ENCODE peak calls at places on chromosomes 2 and 18, in four cellular contexts. T, V, R and F are unnamed samples.
A peak's percentile ranks its signal among the peaks of the same experiment; 100 is the strongest.

GRCh38 chr18:12839057-12839525 is 44.9 kb downstream of the PTPN2 start:
- DNase-seq in T (no peak), V (no peak), R (no peak), F (no peak)

GRCh38 chr2:58604096-58604495 is 363.0 kb upstream of the FANCL start:
- DNase-seq in T (no peak), V (no peak), R (no peak), F (no peak)

GRCh38 chr2:232323328-232323650 is 55.3 kb upstream of the ALPP start:
- DNase-seq in T (no peak), V (no peak), R (no peak), F (no peak)

GRCh38 chr2:178101321-178102079 is 10.7 kb upstream of the RBM45 start:
- DNase-seq in T (no peak), V (peak; percentile 1), R (no peak), F (no peak)

GRCh38 chr2:134988994-134989605 is 58.1 kb downstream of the MAP3K19 start:
- DNase-seq in T (no peak), V (peak; percentile 50), R (no peak), F (no peak)

GRCh38 chr2:215729985-215730620 is 283.2 kb downstream of the MREG start:
- DNase-seq in T (no peak), V (peak; percentile 57), R (no peak), F (no peak)

GRCh38 chr2:36906277-36906676 is 60.1 kb downstream of the STRN start:
- DNase-seq in T (no peak), V (no peak), R (no peak), F (no peak)

GRCh38 chr2:63842149-63843061 is 709 bp downstream of the UGP2 start:
- DNase-seq in T (no peak), V (peak; percentile 81), R (peak; percentile 62), F (no peak)

GRCh38 chr2:241002275-241003046 is 4.0 kb downstream of the SNED1 start:
- DNase-seq in T (no peak), V (no peak), R (peak; percentile 38), F (no peak)

GRCh38 chr2:27959496-27959895 is 69.0 kb downstream of the BABAM2 start:
- DNase-seq in T (no peak), V (peak; percentile 50), R (no peak), F (no peak)

GRCh38 chr2:102433973-102434654 is 11.2 kb downstream of the IL18RAP start:
- DNase-seq in T (no peak), V (no peak), R (no peak), F (no peak)

GRCh38 chr2:58606799-58607198 is 365.7 kb upstream of the FANCL start:
- DNase-seq in T (no peak), V (peak; percentile 23), R (no peak), F (no peak)

GRCh38 chr2:104853401-104853925 is 452 bp upstream of the POU3F3 start:
- DNase-seq in T (no peak), V (no peak), R (no peak), F (no peak)

GRCh38 chr18:3966246-3966984 is 488.7 kb downstream of the DLGAP1 start:
- DNase-seq in T (no peak), V (peak; percentile 50), R (no peak), F (no peak)

GRCh38 chr2:147524912-147525311 is 319.9 kb upstream of the ACVR2A start:
- DNase-seq in T (no peak), V (no peak), R (no peak), F (no peak)

GRCh38 chr18:40250218-40250617 is 1704.8 kb upstream of the PIK3C3 start:
- DNase-seq in T (no peak), V (no peak), R (no peak), F (no peak)

GRCh38 chr2:173962583-173963110 is 2.5 kb downstream of the SP3 start:
- DNase-seq in T (no peak), V (no peak), R (no peak), F (no peak)

GRCh38 chr2:27485496-27485895 is 4.0 kb downstream of the IFT172 start:
- DNase-seq in T (no peak), V (no peak), R (no peak), F (no peak)

GRCh38 chr2:45256867-45257641 is 247.8 kb upstream of the SIX2 start:
- DNase-seq in T (no peak), V (peak; percentile 64), R (no peak), F (no peak)

GRCh38 chr2:241770185-241770935 is 6.3 kb upstream of the GAL3ST2 start:
- DNase-seq in T (no peak), V (no peak), R (peak; percentile 53), F (no peak)

GRCh38 chr2:229927817-229928321 is 5.6 kb downstream of the FBXO36 start:
- DNase-seq in T (no peak), V (peak; percentile 71), R (no peak), F (no peak)

GRCh38 chr2:28233070-28233718 is 159.5 kb upstream of the FOSL2 start:
- DNase-seq in T (no peak), V (peak; percentile 81), R (no peak), F (no peak)

GRCh38 chr18:62505669-62506494 is 16.9 kb upstream of the ZCCHC2 start:
- DNase-seq in T (no peak), V (no peak), R (no peak), F (no peak)

GRCh38 chr18:55384551-55385275 is 203.3 kb downstream of the TCF4 start:
- DNase-seq in T (no peak), V (peak; percentile 48), R (no peak), F (no peak)

GRCh38 chr2:198499539-198499938 is 695.1 kb downstream of the PLCL1 start:
- DNase-seq in T (peak; percentile 22), V (peak; percentile 22), R (no peak), F (peak; percentile 23)

GRCh38 chr2:133433455-133434451 is 134.5 kb downstream of the NCKAP5 start:
- DNase-seq in T (no peak), V (peak; percentile 29), R (no peak), F (no peak)

GRCh38 chr18:49381267-49381865 is 79.1 kb downstream of the DYM start:
- DNase-seq in T (no peak), V (no peak), R (no peak), F (no peak)

GRCh38 chr2:160388464-160389263 is 104.9 kb downstream of the RBMS1 start:
- DNase-seq in T (no peak), V (no peak), R (no peak), F (no peak)

GRCh38 chr2:31980674-31981356 is 30.0 kb downstream of the MEMO1 start:
- DNase-seq in T (no peak), V (peak; percentile 68), R (no peak), F (no peak)

GRCh38 chr2:20146401-20146800 is 78.5 kb downstream of the SDC1 start:
- DNase-seq in T (no peak), V (no peak), R (no peak), F (no peak)

GRCh38 chr2:191844706-191845105 is 2.2 kb downstream of the CAVIN2 start:
- DNase-seq in T (no peak), V (peak; percentile 48), R (no peak), F (no peak)

GRCh38 chr2:15939854-15940660 is at the start of gene MYCN:
- DNase-seq in T (peak; percentile 43), V (no peak), R (peak; percentile 66), F (no peak)

GRCh38 chr2:40723194-40723593 is 271.3 kb upstream of the SLC8A1 start:
- DNase-seq in T (no peak), V (no peak), R (no peak), F (no peak)

DNA sequence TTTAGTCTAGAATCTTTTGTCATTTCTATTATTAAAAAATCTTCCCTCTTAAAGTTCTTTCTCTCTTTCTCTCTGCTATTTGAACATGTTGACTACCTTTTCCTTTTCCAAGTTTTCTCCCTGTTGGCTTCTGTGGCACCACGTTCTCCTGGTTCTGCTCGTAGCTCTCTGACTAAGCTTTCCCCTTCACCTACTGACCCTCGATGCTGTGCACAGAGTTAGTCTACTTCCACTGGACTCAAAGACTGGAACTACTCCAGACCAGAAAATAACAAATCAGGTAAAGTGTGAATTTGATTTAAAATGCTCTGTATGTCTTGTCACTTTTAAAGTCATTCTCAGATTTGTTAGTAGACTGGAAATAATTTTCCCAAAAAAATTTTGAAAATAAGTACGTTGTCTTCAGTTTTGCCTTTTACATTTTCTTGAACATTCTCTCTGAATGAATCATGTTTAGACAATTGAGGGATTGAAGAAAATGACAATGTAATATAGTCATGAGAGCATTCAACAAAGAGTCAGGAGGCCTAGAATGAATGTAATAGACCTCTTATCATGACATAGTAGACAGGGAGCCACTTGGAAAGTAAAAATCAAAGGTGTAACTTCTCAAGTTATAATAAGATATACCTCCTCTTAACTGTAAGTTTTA is 25.3 kb downstream of the ITPRID2 start:
- DNase-seq in T (no peak), V (peak; percentile 69), R (no peak), F (no peak)
- H3K36me3 ChIP-seq in T (peaks cover 100% of the 10 kb centered on the region), V (peaks cover 36% of the 10 kb centered on the region), R (peaks cover 69% of the 10 kb centered on the region), F (peaks cover 9% of the 10 kb centered on the region)

GRCh38 chr2:24763843-24764242 is 29.3 kb downstream of the PTRHD1 start:
- DNase-seq in T (no peak), V (no peak), R (no peak), F (no peak)
- H3K36me3 ChIP-seq in T (peaks cover 60% of the 10 kb centered on the region), V (peaks cover 10% of the 10 kb centered on the region), R (peaks cover 30% of the 10 kb centered on the region), F (peaks cover 9% of the 10 kb centered on the region)

DNA sequence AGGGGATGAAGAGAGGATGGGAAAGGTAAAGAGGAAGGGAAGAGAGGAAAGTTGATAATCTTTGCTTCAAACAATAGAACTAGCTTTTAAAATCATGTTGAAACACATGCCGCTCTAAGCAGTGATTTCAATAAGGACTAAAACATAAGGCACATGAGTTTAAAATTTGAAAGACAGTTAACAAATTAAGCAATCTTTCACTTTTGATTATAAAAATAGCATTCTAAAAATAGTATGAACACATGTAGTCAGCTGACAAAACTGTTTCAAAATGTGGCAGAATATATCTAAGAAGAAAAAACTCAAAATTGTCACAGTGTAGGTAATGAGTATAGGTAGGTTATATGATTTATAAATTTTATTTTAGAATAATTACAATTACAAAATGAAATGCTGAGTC is 25.3 kb downstream of the PSME4 start:
- DNase-seq in T (no peak), V (no peak), R (no peak), F (no peak)
- H3K36me3 ChIP-seq in T (peaks cover 37% of the 10 kb centered on the region), V (peaks cover 14% of the 10 kb centered on the region), R (peaks cover 34% of the 10 kb centered on the region), F (peaks cover 6% of the 10 kb centered on the region)

GRCh38 chr18:449374-449773 is 51.1 kb downstream of the COLEC12 start:
- DNase-seq in T (no peak), V (no peak), R (no peak), F (no peak)

GRCh38 chr18:446941-447560 is 53.5 kb downstream of the COLEC12 start:
- DNase-seq in T (no peak), V (peak; percentile 57), R (no peak), F (no peak)

GRCh38 chr18:448116-448515 is 52.4 kb downstream of the COLEC12 start:
- DNase-seq in T (no peak), V (peak; percentile 22), R (no peak), F (no peak)

DNA sequence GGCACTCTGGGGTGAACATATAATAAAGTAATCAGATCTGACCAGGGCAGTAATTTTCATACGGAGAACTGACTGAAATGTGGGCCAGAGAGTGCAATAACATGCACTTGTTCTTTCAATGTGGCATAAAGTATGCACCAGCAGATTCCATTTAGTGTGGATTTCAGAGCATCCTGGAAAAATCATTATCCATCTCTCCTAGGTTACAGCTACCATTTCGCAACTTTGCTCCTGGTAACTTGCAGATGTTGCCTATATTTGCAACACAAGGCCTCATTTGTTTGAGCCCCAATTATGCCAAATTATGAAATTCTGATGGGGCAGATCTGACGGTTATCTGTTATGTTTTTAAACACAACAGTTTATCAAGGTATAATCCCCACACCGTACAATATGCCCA is 55.4 kb downstream of the COLEC12 start:
- DNase-seq in T (no peak), V (no peak), R (no peak), F (no peak)
- H3K36me3 ChIP-seq in T (no peaks in the 10 kb centered on the region), V (no peaks in the 10 kb centered on the region), R (no peaks in the 10 kb centered on the region), F (no peaks in the 10 kb centered on the region)

GRCh38 chr2:203707530-203707929 is 1.1 kb downstream of the CD28 start:
- DNase-seq in T (no peak), V (no peak), R (no peak), F (no peak)
- H3K36me3 ChIP-seq in T (no peaks in the 10 kb centered on the region), V (no peaks in the 10 kb centered on the region), R (no peaks in the 10 kb centered on the region), F (no peaks in the 10 kb centered on the region)